ENCODE peak calls at places on chromosomes 5 and 9, in six cellular contexts. One of them, this sample, is unnamed.
A peak's percentile ranks its signal among the peaks of the same experiment; 100 is the strongest.

GRCh38 chr5:137405393-137405792 is 93.7 kb downstream of the SPOCK1 start:
- DNase-seq in neuronal stem cell: no peak
- DNase-seq in trophoblast cell: no peak
- DNase-seq in IMR-90: no peak
- DNase-seq in H9: no peak
- DNase-seq in mesenchymal stem cell: no peak
- DNase-seq in this sample: no peak

GRCh38 chr5:149777382-149777781 is 47.3 kb downstream of the PPARGC1B start:
- DNase-seq in neuronal stem cell: no peak
- DNase-seq in trophoblast cell: no peak
- DNase-seq in IMR-90: no peak
- DNase-seq in H9: no peak
- DNase-seq in mesenchymal stem cell: peak; percentile 28
- DNase-seq in this sample: no peak

GRCh38 chr5:122121782-122122465 is 7.4 kb upstream of the ZNF474 start:
- DNase-seq in neuronal stem cell: no peak
- DNase-seq in trophoblast cell: peak; percentile 83
- DNase-seq in IMR-90: peak; percentile 57
- DNase-seq in H9: no peak
- DNase-seq in mesenchymal stem cell: no peak
- DNase-seq in this sample: no peak

GRCh38 chr9:84822589-84823233 is 153.2 kb downstream of the NTRK2 start:
- DNase-seq in neuronal stem cell: no peak
- DNase-seq in trophoblast cell: no peak
- DNase-seq in IMR-90: no peak
- DNase-seq in H9: no peak
- DNase-seq in mesenchymal stem cell: no peak
- DNase-seq in this sample: no peak

GRCh38 chr5:57033103-57033502 is 81.2 kb upstream of the MIER3 start:
- DNase-seq in neuronal stem cell: no peak
- DNase-seq in trophoblast cell: no peak
- DNase-seq in IMR-90: no peak
- DNase-seq in H9: no peak
- DNase-seq in mesenchymal stem cell: no peak
- DNase-seq in this sample: no peak

GRCh38 chr9:88536951-88537742 is 2.2 kb downstream of the NXNL2 start:
- DNase-seq in neuronal stem cell: no peak
- DNase-seq in trophoblast cell: no peak
- DNase-seq in IMR-90: no peak
- DNase-seq in H9: no peak
- DNase-seq in mesenchymal stem cell: no peak
- DNase-seq in this sample: no peak

GRCh38 chr9:137055385-137056364 is 1.8 kb upstream of the ENTPD2 start:
- DNase-seq in neuronal stem cell: no peak
- DNase-seq in trophoblast cell: no peak
- DNase-seq in IMR-90: peak; percentile 41
- DNase-seq in H9: no peak
- DNase-seq in mesenchymal stem cell: no peak
- DNase-seq in this sample: no peak

GRCh38 chr9:93603011-93603410 is 26.6 kb downstream of the PHF2 start:
- DNase-seq in neuronal stem cell: no peak
- DNase-seq in trophoblast cell: no peak
- DNase-seq in IMR-90: no peak
- DNase-seq in H9: no peak
- DNase-seq in mesenchymal stem cell: no peak
- DNase-seq in this sample: no peak

GRCh38 chr5:78467744-78468357 is 107.4 kb downstream of the SCAMP1 start:
- DNase-seq in neuronal stem cell: peak; percentile 6
- DNase-seq in trophoblast cell: no peak
- DNase-seq in IMR-90: peak; percentile 74
- DNase-seq in H9: no peak
- DNase-seq in mesenchymal stem cell: peak; percentile 52
- DNase-seq in this sample: no peak

GRCh38 chr9:88988796-88989641 is 2.2 kb upstream of the S1PR3 start:
- DNase-seq in neuronal stem cell: no peak
- DNase-seq in trophoblast cell: no peak
- DNase-seq in IMR-90: peak; percentile 69
- DNase-seq in H9: no peak
- DNase-seq in mesenchymal stem cell: peak; percentile 77
- DNase-seq in this sample: no peak

GRCh38 chr9:130034570-130034969 is 8.4 kb downstream of the FNBP1 start:
- DNase-seq in neuronal stem cell: no peak
- DNase-seq in trophoblast cell: no peak
- DNase-seq in IMR-90: peak; percentile 87
- DNase-seq in H9: no peak
- DNase-seq in mesenchymal stem cell: peak; percentile 78
- DNase-seq in this sample: no peak

GRCh38 chr9:97321681-97322080 is 14.2 kb downstream of the CCDC180 start:
- DNase-seq in neuronal stem cell: no peak
- DNase-seq in trophoblast cell: peak; percentile 54
- DNase-seq in IMR-90: no peak
- DNase-seq in H9: no peak
- DNase-seq in mesenchymal stem cell: no peak
- DNase-seq in this sample: no peak

GRCh38 chr9:97318433-97318832 is 11.0 kb downstream of the CCDC180 start:
- DNase-seq in neuronal stem cell: no peak
- DNase-seq in trophoblast cell: no peak
- DNase-seq in IMR-90: no peak
- DNase-seq in H9: no peak
- DNase-seq in mesenchymal stem cell: no peak
- DNase-seq in this sample: no peak

GRCh38 chr9:97320080-97320642 is 12.7 kb downstream of the CCDC180 start:
- DNase-seq in neuronal stem cell: no peak
- DNase-seq in trophoblast cell: no peak
- DNase-seq in IMR-90: no peak
- DNase-seq in H9: no peak
- DNase-seq in mesenchymal stem cell: no peak
- DNase-seq in this sample: no peak

GRCh38 chr9:97321251-97321650 is 13.8 kb downstream of the CCDC180 start:
- DNase-seq in neuronal stem cell: no peak
- DNase-seq in trophoblast cell: no peak
- DNase-seq in IMR-90: no peak
- DNase-seq in H9: no peak
- DNase-seq in mesenchymal stem cell: no peak
- DNase-seq in this sample: no peak

DNA sequence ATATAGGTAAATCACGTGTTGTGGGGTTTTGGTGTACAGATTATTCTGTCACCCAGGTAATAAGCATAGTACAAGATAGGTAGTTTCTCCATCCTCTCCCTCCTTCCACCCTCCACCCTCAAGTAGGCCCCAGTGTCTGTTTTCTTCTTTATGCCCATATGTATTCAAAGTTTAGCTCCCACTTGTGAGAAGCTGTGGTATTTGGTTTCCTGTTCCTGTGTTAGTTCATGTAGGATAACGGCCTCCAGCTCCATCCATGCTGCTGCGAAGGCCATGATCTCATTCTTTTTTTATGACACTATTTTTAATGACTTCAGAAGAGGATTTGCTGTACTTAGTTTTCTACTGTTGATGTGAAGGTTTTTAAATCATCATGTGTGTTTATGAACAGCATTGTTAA is 11.9 kb downstream of the CCDC180 start:
- DNase-seq in neuronal stem cell: no peak
- DNase-seq in trophoblast cell: no peak
- DNase-seq in IMR-90: no peak
- DNase-seq in H9: no peak
- DNase-seq in mesenchymal stem cell: no peak
- DNase-seq in this sample: no peak
- H3K14ac ChIP-seq in neuronal stem cell: no peak overlapping the region
- H3K14ac ChIP-seq in trophoblast cell: no peak overlapping the region
- H3K14ac ChIP-seq in IMR-90: no peak overlapping the region
- H3K14ac ChIP-seq in H9: no peak overlapping the region
- H3K14ac ChIP-seq in mesenchymal stem cell: no peak overlapping the region
- H3K14ac ChIP-seq in this sample: no peak overlapping the region

GRCh38 chr5:81750308-81751008 is 439 bp downstream of the SSBP2 start:
- DNase-seq in neuronal stem cell: no peak
- DNase-seq in trophoblast cell: no peak
- DNase-seq in IMR-90: no peak
- DNase-seq in H9: no peak
- DNase-seq in mesenchymal stem cell: no peak
- DNase-seq in this sample: no peak

GRCh38 chr5:81749562-81750307 is 1.2 kb downstream of the SSBP2 start:
- DNase-seq in neuronal stem cell: peak; percentile 37
- DNase-seq in trophoblast cell: no peak
- DNase-seq in IMR-90: peak; percentile 17
- DNase-seq in H9: peak; percentile 55
- DNase-seq in mesenchymal stem cell: no peak
- DNase-seq in this sample: peak; percentile 80

GRCh38 chr5:81751836-81752643 is 1.1 kb upstream of the SSBP2 start:
- DNase-seq in neuronal stem cell: peak; percentile 57
- DNase-seq in trophoblast cell: no peak
- DNase-seq in IMR-90: no peak
- DNase-seq in H9: peak; percentile 52
- DNase-seq in mesenchymal stem cell: no peak
- DNase-seq in this sample: no peak

GRCh38 chr5:81752644-81752963 is 1.7 kb upstream of the SSBP2 start:
- DNase-seq in neuronal stem cell: no peak
- DNase-seq in trophoblast cell: no peak
- DNase-seq in IMR-90: no peak
- DNase-seq in H9: no peak
- DNase-seq in mesenchymal stem cell: no peak
- DNase-seq in this sample: no peak

DNA sequence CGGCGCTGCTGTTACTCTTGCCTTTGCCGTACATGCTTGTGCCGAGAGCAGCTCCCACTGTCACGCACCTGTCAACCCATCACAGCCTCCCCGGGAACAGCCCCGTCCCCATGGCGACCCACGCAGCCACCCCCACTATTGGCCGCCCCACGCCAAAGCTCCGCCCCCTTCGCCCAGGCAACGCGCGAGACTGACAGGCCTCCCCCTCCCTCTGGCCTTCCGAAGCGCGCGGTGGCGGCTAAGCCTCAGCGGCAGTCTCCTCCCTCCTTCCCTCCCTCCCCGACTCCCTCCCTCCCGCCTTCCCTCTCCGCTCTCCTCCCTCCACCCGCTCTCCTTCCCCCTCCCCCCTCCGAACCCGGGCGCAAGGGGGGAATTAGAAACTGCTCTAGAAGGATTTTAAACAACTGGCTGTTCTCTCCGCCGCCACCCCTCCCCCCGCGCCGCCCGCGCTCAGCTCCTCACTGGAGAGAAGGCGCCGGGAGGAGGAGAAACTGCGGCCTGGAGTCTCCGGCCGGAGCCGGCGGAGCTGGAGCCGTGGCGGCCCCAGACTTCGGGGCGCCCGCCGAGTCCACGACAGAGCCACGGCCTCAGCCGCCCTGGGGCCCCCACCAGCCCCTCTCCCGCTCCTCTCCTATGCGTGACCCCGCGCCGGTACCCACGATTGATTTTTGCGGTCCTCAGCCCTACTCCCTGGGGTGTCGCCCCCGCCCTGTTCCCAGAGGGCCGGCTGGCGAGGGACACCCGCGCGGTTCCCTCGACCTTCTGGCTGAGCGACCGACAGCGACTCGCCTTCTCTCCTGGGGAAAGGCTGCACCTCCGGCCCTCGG is at the start of gene SSBP2:
- DNase-seq in neuronal stem cell: peak; percentile 100
- DNase-seq in trophoblast cell: peak; percentile 96
- DNase-seq in IMR-90: peak; percentile 98
- DNase-seq in H9: peak; percentile 98
- DNase-seq in mesenchymal stem cell: peak; percentile 99
- DNase-seq in this sample: peak; percentile 95
- H4K8ac ChIP-seq in neuronal stem cell: no peak within 1 kb of the TSS
- H4K8ac ChIP-seq in trophoblast cell: peak within 1 kb of the TSS; percentile 98
- H4K8ac ChIP-seq in IMR-90: peak within 1 kb of the TSS; percentile 84
- H4K8ac ChIP-seq in H9: no peak within 1 kb of the TSS
- H4K8ac ChIP-seq in mesenchymal stem cell: peak within 1 kb of the TSS; percentile 100
- H4K8ac ChIP-seq in this sample: peak within 1 kb of the TSS; percentile 93

GRCh38 chr9:98995059-98995665 is 51.5 kb downstream of the COL15A1 start:
- DNase-seq in neuronal stem cell: no peak
- DNase-seq in trophoblast cell: no peak
- DNase-seq in IMR-90: no peak
- DNase-seq in H9: peak; percentile 17
- DNase-seq in mesenchymal stem cell: no peak
- DNase-seq in this sample: no peak
- H3K4me2 ChIP-seq in neuronal stem cell: no peak overlapping the region
- H3K4me2 ChIP-seq in trophoblast cell: no peak overlapping the region
- H3K4me2 ChIP-seq in IMR-90: no peak overlapping the region
- H3K4me2 ChIP-seq in H9: no peak overlapping the region
- H3K4me2 ChIP-seq in mesenchymal stem cell: no peak overlapping the region
- H3K4me2 ChIP-seq in this sample: no peak overlapping the region

GRCh38 chr5:68846828-68847227 is 247.0 kb upstream of the SLC30A5 start:
- DNase-seq in neuronal stem cell: no peak
- DNase-seq in trophoblast cell: no peak
- DNase-seq in IMR-90: no peak
- DNase-seq in H9: no peak
- DNase-seq in mesenchymal stem cell: no peak
- DNase-seq in this sample: no peak

GRCh38 chr5:68848086-68848485 is 245.7 kb upstream of the SLC30A5 start:
- DNase-seq in neuronal stem cell: no peak
- DNase-seq in trophoblast cell: peak; percentile 64
- DNase-seq in IMR-90: no peak
- DNase-seq in H9: no peak
- DNase-seq in mesenchymal stem cell: no peak
- DNase-seq in this sample: no peak

GRCh38 chr5:68849103-68849502 is 244.7 kb upstream of the SLC30A5 start:
- DNase-seq in neuronal stem cell: no peak
- DNase-seq in trophoblast cell: no peak
- DNase-seq in IMR-90: no peak
- DNase-seq in H9: no peak
- DNase-seq in mesenchymal stem cell: no peak
- DNase-seq in this sample: no peak

GRCh38 chr5:68843600-68844342 is 250.0 kb upstream of the SLC30A5 start:
- DNase-seq in neuronal stem cell: no peak
- DNase-seq in trophoblast cell: no peak
- DNase-seq in IMR-90: no peak
- DNase-seq in H9: no peak
- DNase-seq in mesenchymal stem cell: no peak
- DNase-seq in this sample: no peak

GRCh38 chr5:68845121-68845520 is 248.7 kb upstream of the SLC30A5 start:
- DNase-seq in neuronal stem cell: no peak
- DNase-seq in trophoblast cell: no peak
- DNase-seq in IMR-90: no peak
- DNase-seq in H9: no peak
- DNase-seq in mesenchymal stem cell: no peak
- DNase-seq in this sample: no peak
- H3K14ac ChIP-seq in neuronal stem cell: no peak overlapping the region
- H3K14ac ChIP-seq in trophoblast cell: no peak overlapping the region
- H3K14ac ChIP-seq in IMR-90: no peak overlapping the region
- H3K14ac ChIP-seq in H9: no peak overlapping the region
- H3K14ac ChIP-seq in mesenchymal stem cell: no peak overlapping the region
- H3K14ac ChIP-seq in this sample: no peak overlapping the region